ENCODE peak calls at places on chromosomes 1 and 21, in seven cellular contexts. N is AG10803; E is stimulated activated CD8-positive, alpha-beta memory T cell treated with anti-CD3 and anti-CD28 coated beads, Interleukin-2, amount 100 ng/mL, for 1 hour; R is cardiac muscle cell; Y is Right ventricle myocardium superior; C is globus pallidus; G is DMS 273 treated with DMSO at 0.1 percent for 48 hours. I is an unnamed sample.
A peak's percentile ranks its signal among the peaks of the same experiment; 100 is the strongest.

GRCh38 chr1:109181807-109182163 is 31.9 kb upstream of the SARS1 start:
- DNase-seq in G (no peak), R (no peak), N (no peak), Y (no peak), E (no peak), C (no peak), I (no peak)

GRCh38 chr1:14260480-14260879 is 338.0 kb upstream of the KAZN start:
- DNase-seq in E (no peak), Y (no peak), G (no peak), C (no peak), R (no peak), N (no peak), I (no peak)

GRCh38 chr1:36510418-36510817 is 27.7 kb upstream of the CSF3R start:
- DNase-seq in R (no peak), G (no peak), E (no peak), C (no peak), N (no peak), Y (no peak), I (no peak)

GRCh38 chr1:41558761-41559171 is 74.3 kb upstream of the EDN2 start:
- DNase-seq in R (peak; percentile 38), E (no peak), G (no peak), C (peak; percentile 26), Y (peak; percentile 84), N (no peak), I (no peak)

GRCh38 chr1:184838374-184838995 is 83.8 kb upstream of the EDEM3 start:
- DNase-seq in Y (peak; percentile 44), N (peak; percentile 98), G (peak; percentile 23), E (no peak), C (peak; percentile 11), R (no peak), I (peak; percentile 62)

GRCh38 chr1:247415423-247416361 is at the start of gene NLRP3:
- DNase-seq in R (no peak), E (no peak), Y (peak; percentile 58), C (peak; percentile 61), G (no peak), N (peak; percentile 5), I (no peak)

GRCh38 chr1:99963041-99963795 is 6.6 kb upstream of the SLC35A3 start:
- DNase-seq in R (no peak), E (no peak), N (peak; percentile 51), G (no peak), C (no peak), Y (no peak), I (no peak)

GRCh38 chr1:201270616-201271390 is 12.5 kb upstream of the PKP1 start:
- DNase-seq in R (no peak), N (no peak), G (no peak), E (no peak), Y (no peak), C (no peak), I (no peak)

GRCh38 chr1:228311091-228311490 is 95.5 kb downstream of the TRIM11 start:
- DNase-seq in R (no peak), E (no peak), N (no peak), Y (no peak), C (no peak), G (no peak), I (no peak)

GRCh38 chr1:192109576-192109975 is 48.7 kb upstream of the RGS18 start:
- DNase-seq in E (no peak), C (no peak), Y (no peak), R (peak; percentile 23), N (no peak), G (no peak), I (no peak)

GRCh38 chr1:110298991-110299390 is 40.2 kb upstream of the RBM15 start:
- DNase-seq in Y (no peak), R (no peak), G (no peak), N (peak; percentile 53), E (no peak), C (no peak), I (no peak)

GRCh38 chr1:159088566-159089183 is 12.1 kb upstream of the AIM2 start:
- DNase-seq in Y (no peak), C (no peak), R (no peak), N (no peak), G (no peak), E (no peak), I (no peak)

GRCh38 chr1:94974824-94975223 is 47.9 kb upstream of the CNN3 start:
- DNase-seq in R (no peak), C (no peak), E (no peak), G (no peak), N (peak; percentile 81), Y (no peak), I (no peak)

GRCh38 chr1:16162163-16162822 is 6.4 kb upstream of the EPHA2 start:
- DNase-seq in R (peak; percentile 52), C (no peak), G (no peak), E (peak; percentile 24), Y (no peak), N (no peak), I (no peak)

GRCh38 chr1:96715482-96715881 is 6.1 kb upstream of the PTBP2 start:
- DNase-seq in C (no peak), R (no peak), N (no peak), G (no peak), Y (no peak), E (no peak), I (no peak)

GRCh38 chr1:226679853-226680516 is 59.1 kb downstream of the ITPKB start:
- DNase-seq in R (peak; percentile 92), N (peak; percentile 70), C (peak; percentile 88), G (no peak), Y (peak; percentile 91), E (peak; percentile 72), I (no peak)

GRCh38 chr21:28283652-28284490 is 708.8 kb downstream of the LTN1 start:
- DNase-seq in G (no peak), C (no peak), E (no peak), N (peak; percentile 89), Y (no peak), R (peak; percentile 70), I (no peak)

GRCh38 chr1:6310116-6310848 is 49.4 kb upstream of the GPR153 start:
- DNase-seq in E (no peak), Y (no peak), N (no peak), C (no peak), R (no peak), G (no peak), I (no peak)

GRCh38 chr1:5707566-5708178 is 284.6 kb downstream of the NPHP4 start:
- DNase-seq in G (no peak), Y (no peak), N (no peak), C (no peak), R (no peak), E (no peak), I (no peak)

GRCh38 chr1:155044812-155045690 is 6.1 kb upstream of the ADAM15 start:
- DNase-seq in E (peak; percentile 39), N (peak; percentile 84), Y (peak; percentile 88), C (peak; percentile 89), G (peak; percentile 83), R (peak; percentile 81), I (no peak)

GRCh38 chr1:161374373-161374772 is 6.7 kb upstream of the CFAP126 start:
- DNase-seq in R (no peak), Y (no peak), G (no peak), E (no peak), C (no peak), N (no peak), I (no peak)

GRCh38 chr1:59242345-59242744 is 54.5 kb upstream of the FGGY start:
- DNase-seq in E (no peak), G (no peak), Y (no peak), R (no peak), C (no peak), N (no peak), I (no peak)

GRCh38 chr1:113109908-113110554 is 37.0 kb downstream of the LRIG2 start:
- DNase-seq in Y (no peak), E (no peak), R (no peak), N (peak; percentile 94), G (no peak), C (peak; percentile 47), I (no peak)

GRCh38 chr1:157312270-157312812 is 174.1 kb upstream of the ETV3 start:
- DNase-seq in Y (no peak), E (no peak), N (peak; percentile 23), R (no peak), G (no peak), C (no peak), I (no peak)

GRCh38 chr1:41323243-41323642 is 38.0 kb upstream of the FOXO6 start:
- DNase-seq in R (no peak), E (no peak), N (no peak), C (no peak), Y (no peak), G (no peak), I (no peak)

GRCh38 chr1:61442456-61443013 is 282.4 kb downstream of the TM2D1 start:
- DNase-seq in G (no peak), N (no peak), Y (no peak), C (no peak), R (no peak), E (no peak), I (no peak)

GRCh38 chr1:226186124-226187018 is at the start of gene ACBD3:
- DNase-seq in G (peak; percentile 75), R (peak; percentile 93), N (peak; percentile 85), E (peak; percentile 65), Y (peak; percentile 92), C (peak; percentile 89), I (peak; percentile 63)

GRCh38 chr1:11640101-11640500 is 14.1 kb downstream of the FBXO2 start:
- DNase-seq in E (no peak), Y (no peak), N (no peak), G (no peak), R (no peak), C (no peak), I (no peak)

GRCh38 chr1:114610546-114611245 is 29.3 kb upstream of the BCAS2 start:
- DNase-seq in E (no peak), N (no peak), C (no peak), G (no peak), Y (no peak), R (no peak), I (no peak)

GRCh38 chr1:172823534-172823933 is 164.6 kb downstream of the FASLG start:
- DNase-seq in G (no peak), R (no peak), E (no peak), C (no peak), N (peak; percentile 80), Y (no peak), I (no peak)

I was measured in thoracic aorta.